ENCODE peak calls at places on chromosomes 12 and 14, in four cellular contexts. One of them, this sample, is unnamed.

GRCh38 chr12:132638541-132639408 is 20.2 kb downstream of the P2RX2 start:
- DNase-seq in PC-3: peak
- DNase-seq in heart left ventricle: no peak
- DNase-seq in omental fat pad: no peak
- DNase-seq in this sample: no peak

GRCh38 chr12:3168775-3169221 is 91.6 kb downstream of the TSPAN9 start:
- DNase-seq in PC-3: peak
- DNase-seq in heart left ventricle: no peak
- DNase-seq in omental fat pad: peak
- DNase-seq in this sample: no peak

GRCh38 chr12:124629799-124630198 is 62.4 kb upstream of the NCOR2 start:
- DNase-seq in PC-3: no peak
- DNase-seq in heart left ventricle: no peak
- DNase-seq in omental fat pad: no peak
- DNase-seq in this sample: no peak

GRCh38 chr14:41668346-41668745 is 61.7 kb downstream of the LRFN5 start:
- DNase-seq in PC-3: no peak
- DNase-seq in heart left ventricle: no peak
- DNase-seq in omental fat pad: no peak
- DNase-seq in this sample: no peak

GRCh38 chr14:103923863-103924262 is 4.4 kb upstream of the TDRD9 start:
- DNase-seq in PC-3: no peak
- DNase-seq in heart left ventricle: peak
- DNase-seq in omental fat pad: no peak
- DNase-seq in this sample: peak

GRCh38 chr12:88472248-88472647 is 108.0 kb downstream of the KITLG start:
- DNase-seq in PC-3: peak
- DNase-seq in heart left ventricle: no peak
- DNase-seq in omental fat pad: no peak
- DNase-seq in this sample: no peak

GRCh38 chr14:69539631-69540410 is 34.9 kb downstream of the CCDC177 start:
- DNase-seq in PC-3: no peak
- DNase-seq in heart left ventricle: no peak
- DNase-seq in omental fat pad: no peak
- DNase-seq in this sample: no peak

GRCh38 chr14:21781543-21781942 is 107.9 kb upstream of the OR4E1 start:
- DNase-seq in PC-3: no peak
- DNase-seq in heart left ventricle: no peak
- DNase-seq in omental fat pad: no peak
- DNase-seq in this sample: no peak

GRCh38 chr14:89507926-89508460 is 91.0 kb upstream of the FOXN3 start:
- DNase-seq in PC-3: peak
- DNase-seq in heart left ventricle: no peak
- DNase-seq in omental fat pad: no peak
- DNase-seq in this sample: no peak

GRCh38 chr12:71755146-71755892 is 656 bp downstream of the RAB21 start:
- DNase-seq in PC-3: peak
- DNase-seq in heart left ventricle: peak
- DNase-seq in omental fat pad: no peak
- DNase-seq in this sample: no peak

GRCh38 chr12:54029529-54030441 is 1.5 kb downstream of the HOXC6 start:
- DNase-seq in PC-3: no peak
- DNase-seq in heart left ventricle: no peak
- DNase-seq in omental fat pad: no peak
- DNase-seq in this sample: no peak

GRCh38 chr14:51711505-51711904 is 59.8 kb downstream of the FRMD6 start:
- DNase-seq in PC-3: no peak
- DNase-seq in heart left ventricle: no peak
- DNase-seq in omental fat pad: no peak
- DNase-seq in this sample: no peak

GRCh38 chr12:27453462-27453861 is 6.9 kb downstream of the SMCO2 start:
- DNase-seq in PC-3: no peak
- DNase-seq in heart left ventricle: no peak
- DNase-seq in omental fat pad: no peak
- DNase-seq in this sample: no peak

GRCh38 chr14:54627718-54628345 is 60.9 kb downstream of the SAMD4A start:
- DNase-seq in PC-3: no peak
- DNase-seq in heart left ventricle: peak
- DNase-seq in omental fat pad: no peak
- DNase-seq in this sample: peak

GRCh38 chr14:89615421-89615820 is 198.4 kb upstream of the FOXN3 start:
- DNase-seq in PC-3: no peak
- DNase-seq in heart left ventricle: no peak
- DNase-seq in omental fat pad: no peak
- DNase-seq in this sample: no peak

GRCh38 chr12:45379261-45379660 is 163.4 kb downstream of the ANO6 start:
- DNase-seq in PC-3: peak
- DNase-seq in heart left ventricle: no peak
- DNase-seq in omental fat pad: no peak
- DNase-seq in this sample: no peak

GRCh38 chr14:64434528-64434927 is 30.8 kb upstream of the AKAP5 start:
- DNase-seq in PC-3: no peak
- DNase-seq in heart left ventricle: no peak
- DNase-seq in omental fat pad: no peak
- DNase-seq in this sample: no peak

GRCh38 chr14:94695231-94695630 is 74.7 kb downstream of the GSC start:
- DNase-seq in PC-3: no peak
- DNase-seq in heart left ventricle: no peak
- DNase-seq in omental fat pad: no peak
- DNase-seq in this sample: no peak

GRCh38 chr14:33408291-33408690 is 469.6 kb downstream of the NPAS3 start:
- DNase-seq in PC-3: peak
- DNase-seq in heart left ventricle: no peak
- DNase-seq in omental fat pad: no peak
- DNase-seq in this sample: no peak

GRCh38 chr12:103840881-103841689 is at the start of gene NT5DC3:
- DNase-seq in PC-3: peak
- DNase-seq in heart left ventricle: peak
- DNase-seq in omental fat pad: peak
- DNase-seq in this sample: peak
- TF ChIP-seq CTCF in PC-3: no peak
- TF ChIP-seq CTCF in heart left ventricle: no peak
- TF ChIP-seq CTCF in omental fat pad: no peak
- TF ChIP-seq CTCF in this sample: no peak

DNA sequence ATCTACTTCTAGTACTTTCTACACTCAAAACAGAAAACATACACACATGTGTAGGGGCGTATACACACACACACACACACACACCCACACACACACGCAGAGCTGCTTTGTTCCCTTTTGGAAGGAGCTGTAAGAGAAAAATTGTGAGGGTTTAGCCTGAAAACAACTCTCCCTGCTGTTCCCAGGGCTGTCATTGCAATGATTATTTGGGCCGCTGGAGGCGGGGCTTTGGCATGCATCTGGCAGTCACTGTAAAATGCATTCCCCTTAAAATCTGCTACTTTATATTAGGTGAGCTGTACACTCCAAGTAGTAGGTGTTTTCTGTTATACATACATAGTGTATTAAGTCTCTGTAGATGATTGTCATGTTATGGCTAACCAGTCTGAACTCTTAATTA is 29.1 kb upstream of the SLC38A2 start:
- DNase-seq in PC-3: no peak
- DNase-seq in heart left ventricle: no peak
- DNase-seq in omental fat pad: no peak
- DNase-seq in this sample: peak
- TF ChIP-seq CTCF in PC-3: no peak
- TF ChIP-seq CTCF in heart left ventricle: peak
- TF ChIP-seq CTCF in omental fat pad: no peak
- TF ChIP-seq CTCF in this sample: peak

GRCh38 chr12:109610523-109610922 is 36.9 kb downstream of the MVK start:
- DNase-seq in PC-3: no peak
- DNase-seq in heart left ventricle: no peak
- DNase-seq in omental fat pad: no peak
- DNase-seq in this sample: no peak

GRCh38 chr12:109611223-109611622 is 37.6 kb downstream of the MVK start:
- DNase-seq in PC-3: no peak
- DNase-seq in heart left ventricle: no peak
- DNase-seq in omental fat pad: no peak
- DNase-seq in this sample: no peak

GRCh38 chr12:109612003-109612402 is 38.4 kb downstream of the MVK start:
- DNase-seq in PC-3: no peak
- DNase-seq in heart left ventricle: no peak
- DNase-seq in omental fat pad: no peak
- DNase-seq in this sample: no peak

GRCh38 chr12:109613611-109614455 is 40.2 kb downstream of the MVK start:
- DNase-seq in PC-3: no peak
- DNase-seq in heart left ventricle: no peak
- DNase-seq in omental fat pad: no peak
- DNase-seq in this sample: no peak

GRCh38 chr12:109612975-109613502 is 39.4 kb downstream of the MVK start:
- DNase-seq in PC-3: peak
- DNase-seq in heart left ventricle: no peak
- DNase-seq in omental fat pad: no peak
- DNase-seq in this sample: no peak
- TF ChIP-seq CTCF in PC-3: peak
- TF ChIP-seq CTCF in heart left ventricle: peak
- TF ChIP-seq CTCF in omental fat pad: no peak
- TF ChIP-seq CTCF in this sample: peak

DNA sequence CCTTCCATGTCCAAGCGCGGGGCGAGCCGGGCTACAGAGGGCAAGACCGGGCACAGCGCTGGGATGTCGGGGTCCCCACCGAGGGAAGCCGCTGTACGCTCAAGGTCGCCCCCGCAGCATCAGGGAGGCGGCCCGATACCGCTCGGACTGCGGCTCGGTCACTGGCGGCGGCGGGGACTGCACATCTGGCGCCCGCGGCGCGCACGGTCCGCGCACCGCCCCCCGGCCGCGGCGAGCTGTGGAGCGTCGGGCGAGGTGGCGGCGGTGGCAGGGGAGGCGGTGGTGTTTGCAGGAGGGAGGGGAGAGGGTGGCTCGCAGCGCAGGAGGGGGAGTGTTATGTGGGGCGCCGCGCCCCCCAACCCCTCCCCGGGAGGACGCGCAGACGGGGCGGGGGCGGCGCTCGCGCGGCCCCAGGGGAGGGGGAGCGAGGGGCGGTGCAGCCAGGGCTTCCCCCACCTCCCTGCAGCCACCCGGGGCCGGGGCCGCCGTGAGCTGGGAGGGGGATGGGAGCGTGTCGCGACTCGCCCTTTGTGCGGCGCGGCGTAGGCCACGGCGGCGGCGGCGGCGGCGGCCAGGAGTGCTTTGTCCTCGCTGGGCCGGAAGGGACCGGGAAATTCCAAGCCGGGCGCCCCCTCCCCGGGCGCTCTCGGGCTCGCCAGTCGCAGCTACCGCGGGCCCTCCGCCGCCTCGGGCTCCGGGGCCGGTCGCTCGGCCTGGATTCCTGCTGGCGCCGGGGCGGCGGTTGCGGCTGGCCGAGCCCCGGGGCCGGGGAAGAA is at the start of gene NUAK1:
- DNase-seq in PC-3: peak
- DNase-seq in heart left ventricle: peak
- DNase-seq in omental fat pad: no peak
- DNase-seq in this sample: peak
- TF ChIP-seq CTCF in PC-3: no peak
- TF ChIP-seq CTCF in heart left ventricle: peak
- TF ChIP-seq CTCF in omental fat pad: no peak
- TF ChIP-seq CTCF in this sample: peak

DNA sequence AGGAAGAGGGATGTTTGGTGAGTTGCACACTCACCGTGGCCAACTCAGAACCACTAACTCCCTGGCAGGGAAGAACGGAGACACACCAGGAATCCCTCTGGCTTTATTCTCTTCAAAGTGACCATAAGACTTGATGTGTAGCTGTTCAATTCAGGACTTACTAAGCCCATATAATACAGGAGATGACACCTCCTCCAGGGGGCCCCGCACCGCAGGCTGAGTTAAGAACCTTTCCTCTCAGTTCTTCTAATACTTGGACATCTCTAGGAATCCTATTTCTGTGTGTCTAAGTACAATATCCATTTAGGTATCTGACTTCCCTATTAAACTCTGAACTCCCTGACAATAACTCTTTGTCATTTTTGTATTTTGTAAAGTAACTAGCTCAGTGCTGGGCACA is 49.5 kb downstream of the DCAF4 start:
- DNase-seq in PC-3: peak
- DNase-seq in heart left ventricle: no peak
- DNase-seq in omental fat pad: no peak
- DNase-seq in this sample: no peak
- TF ChIP-seq CTCF in PC-3: peak
- TF ChIP-seq CTCF in heart left ventricle: no peak
- TF ChIP-seq CTCF in omental fat pad: no peak
- TF ChIP-seq CTCF in this sample: no peak

DNA sequence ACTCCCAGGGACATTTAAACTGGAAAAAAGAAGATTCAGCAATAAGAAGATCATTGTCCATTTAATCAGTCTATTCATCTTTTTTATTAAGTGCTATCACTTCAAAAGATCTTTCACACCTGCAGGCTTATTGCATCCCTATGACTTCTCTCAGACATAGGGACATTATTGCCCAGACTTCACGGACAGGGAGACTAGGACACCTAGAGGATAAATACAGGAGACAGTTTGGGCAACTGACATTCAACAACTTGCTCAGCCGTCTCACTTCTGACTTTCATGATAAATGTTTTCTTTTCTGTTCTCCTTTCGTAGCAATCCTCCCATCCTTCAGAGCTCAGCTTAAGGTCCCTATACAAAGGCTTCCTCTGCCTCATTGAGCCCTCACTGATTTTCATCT is 84.3 kb downstream of the TMEM30B start:
- DNase-seq in PC-3: peak
- DNase-seq in heart left ventricle: no peak
- DNase-seq in omental fat pad: no peak
- DNase-seq in this sample: no peak
- TF ChIP-seq CTCF in PC-3: peak
- TF ChIP-seq CTCF in heart left ventricle: no peak
- TF ChIP-seq CTCF in omental fat pad: no peak
- TF ChIP-seq CTCF in this sample: no peak

GRCh38 chr14:68495638-68496114 is 297.2 kb downstream of the ZFP36L1 start:
- DNase-seq in PC-3: no peak
- DNase-seq in heart left ventricle: no peak
- DNase-seq in omental fat pad: no peak
- DNase-seq in this sample: no peak

GRCh38 chr14:68492889-68493288 is 300.0 kb downstream of the ZFP36L1 start:
- DNase-seq in PC-3: no peak
- DNase-seq in heart left ventricle: no peak
- DNase-seq in omental fat pad: no peak
- DNase-seq in this sample: no peak

GRCh38 chr14:68487805-68488590 is 304.9 kb downstream of the ZFP36L1 start:
- DNase-seq in PC-3: peak
- DNase-seq in heart left ventricle: no peak
- DNase-seq in omental fat pad: no peak
- DNase-seq in this sample: no peak

GRCh38 chr14:68495101-68495637 is 297.7 kb downstream of the ZFP36L1 start:
- DNase-seq in PC-3: peak
- DNase-seq in heart left ventricle: no peak
- DNase-seq in omental fat pad: no peak
- DNase-seq in this sample: no peak

GRCh38 chr14:68491793-68492192 is 301.1 kb downstream of the ZFP36L1 start:
- DNase-seq in PC-3: no peak
- DNase-seq in heart left ventricle: no peak
- DNase-seq in omental fat pad: no peak
- DNase-seq in this sample: no peak
- TF ChIP-seq CTCF in PC-3: no peak
- TF ChIP-seq CTCF in heart left ventricle: no peak
- TF ChIP-seq CTCF in omental fat pad: no peak
- TF ChIP-seq CTCF in this sample: no peak